ENCODE peak calls at places on chromosomes 7 and 10, in eight cellular contexts. A, V, E, Y, T, L, W and H are unnamed samples.

GRCh38 chr7:30649717-30650116 is 32.5 kb downstream of the CRHR2 start:
- DNase-seq in V (peak), L (no peak), Y (peak), W (no peak), E (no peak), T (no peak), A (peak), H (no peak)

GRCh38 chr10:788796-789748 is 99.6 kb upstream of the DIP2C start:
- DNase-seq in L (peak), T (peak), W (peak), V (peak), Y (peak), E (no peak), A (peak), H (peak)

GRCh38 chr10:64118736-64119135 is 597.5 kb downstream of the REEP3 start:
- DNase-seq in E (no peak), A (no peak), Y (no peak), T (no peak), V (no peak), W (no peak), L (no peak), H (no peak)

GRCh38 chr10:3963191-3963673 is 178.2 kb upstream of the KLF6 start:
- DNase-seq in E (no peak), W (no peak), Y (no peak), L (peak), T (no peak), V (no peak), A (no peak), H (no peak)

GRCh38 chr10:23448802-23449570 is 10.1 kb downstream of the OTUD1 start:
- DNase-seq in V (no peak), L (no peak), W (no peak), E (no peak), T (no peak), A (no peak), Y (no peak), H (no peak)

GRCh38 chr7:5692112-5692844 is 89.2 kb downstream of the RNF216 start:
- DNase-seq in Y (peak), A (peak), W (no peak), T (peak), V (peak), L (peak), E (peak), H (peak)

GRCh38 chr10:29600067-29600466 is 34.7 kb downstream of the SVIL start:
- DNase-seq in E (peak), V (peak), L (no peak), T (no peak), Y (no peak), A (no peak), W (no peak), H (no peak)

GRCh38 chr10:110679633-110680472 is 35.7 kb downstream of the RBM20 start:
- DNase-seq in L (no peak), Y (no peak), V (no peak), T (no peak), E (no peak), A (no peak), W (no peak), H (no peak)

GRCh38 chr7:34307540-34307939 is 350.5 kb upstream of the NPSR1 start:
- DNase-seq in L (no peak), W (no peak), E (no peak), Y (no peak), V (no peak), A (no peak), T (no peak), H (no peak)

GRCh38 chr10:73850863-73851461 is 23.4 kb downstream of the CAMK2G start:
- DNase-seq in A (no peak), T (peak), W (no peak), L (peak), E (no peak), Y (peak), V (peak), H (peak)

GRCh38 chr7:358352-358751 is 68.4 kb downstream of the FOXL3 start:
- DNase-seq in V (no peak), L (no peak), E (no peak), A (no peak), Y (no peak), T (no peak), W (no peak), H (no peak)

GRCh38 chr7:50333266-50333665 is 28.8 kb downstream of the IKZF1 start:
- DNase-seq in Y (no peak), A (no peak), L (no peak), W (no peak), V (no peak), E (no peak), T (no peak), H (no peak)

GRCh38 chr7:80218723-80219122 is 84.1 kb downstream of the GNAI1 start:
- DNase-seq in A (no peak), L (no peak), Y (no peak), W (no peak), E (peak), T (no peak), V (no peak), H (no peak)

GRCh38 chr10:114486938-114487814 is 82.9 kb upstream of the AFAP1L2 start:
- DNase-seq in Y (no peak), T (no peak), W (no peak), A (no peak), E (no peak), L (no peak), V (no peak), H (no peak)

GRCh38 chr7:6278749-6279310 is 6.4 kb upstream of the CYTH3 start:
- DNase-seq in V (peak), Y (peak), A (no peak), L (no peak), T (no peak), W (no peak), E (no peak), H (no peak)

GRCh38 chr10:24790599-24790998 is 66.9 kb upstream of the ARHGAP21 start:
- DNase-seq in Y (no peak), T (no peak), E (no peak), V (no peak), W (no peak), L (no peak), A (no peak), H (no peak)

GRCh38 chr7:2651336-2651735 is 19.6 kb downstream of the TTYH3 start:
- DNase-seq in W (no peak), E (no peak), L (no peak), Y (no peak), V (no peak), A (no peak), T (no peak), H (no peak)

GRCh38 chr10:81696609-81697388 is 178.2 kb upstream of the NRG3 start:
- DNase-seq in Y (no peak), L (no peak), T (no peak), E (no peak), W (no peak), V (no peak), A (no peak), H (peak)

GRCh38 chr7:108613147-108613948 is 43.7 kb downstream of the DNAJB9 start:
- DNase-seq in A (no peak), W (no peak), L (no peak), E (no peak), V (no peak), T (no peak), Y (no peak), H (no peak)

GRCh38 chr7:113283861-113284260 is 165.5 kb upstream of the SMIM30 start:
- DNase-seq in W (no peak), V (no peak), A (no peak), Y (no peak), L (no peak), T (no peak), E (no peak), H (no peak)

GRCh38 chr10:124745678-124746077 is 1.5 kb upstream of the FAM53B start:
- DNase-seq in A (no peak), Y (no peak), W (no peak), V (no peak), T (no peak), E (no peak), L (no peak), H (no peak)

GRCh38 chr7:105677803-105678583 is 96.7 kb upstream of the EFCAB10 start:
- DNase-seq in W (no peak), T (no peak), A (no peak), V (no peak), Y (no peak), L (peak), E (no peak), H (peak)

GRCh38 chr7:14321947-14322346 is 332.5 kb upstream of the ETV1 start:
- DNase-seq in W (peak), T (no peak), V (no peak), Y (no peak), E (no peak), A (peak), L (no peak), H (no peak)

GRCh38 chr10:103676851-103677417 is 178.4 kb downstream of the SH3PXD2A start:
- DNase-seq in E (no peak), V (peak), A (no peak), T (peak), Y (peak), L (no peak), W (no peak), H (no peak)

GRCh38 chr10:7817984-7818294 is 366 bp upstream of the TAF3 start:
- DNase-seq in L (no peak), W (no peak), T (no peak), A (no peak), E (no peak), Y (no peak), V (no peak), H (no peak)

GRCh38 chr7:45606050-45606449 is 31.9 kb downstream of the ADCY1 start:
- DNase-seq in V (peak), W (peak), E (no peak), L (no peak), Y (no peak), A (no peak), T (no peak), H (no peak)

GRCh38 chr10:100894033-100894432 is 18.7 kb upstream of the SLF2 start:
- DNase-seq in W (no peak), T (no peak), E (no peak), A (no peak), V (peak), L (peak), Y (no peak), H (no peak)

GRCh38 chr7:56046728-56047445 is 4.4 kb downstream of the PSPH start:
- DNase-seq in E (no peak), A (peak), T (no peak), V (no peak), Y (no peak), L (no peak), W (peak), H (peak)

GRCh38 chr10:88385601-88386203 is 197.4 kb downstream of the RNLS start:
- DNase-seq in E (peak), W (peak), A (peak), T (peak), Y (peak), V (peak), L (peak), H (peak)

GRCh38 chr10:105868935-105869334 is 1227.8 kb downstream of the SORCS3 start:
- DNase-seq in Y (no peak), V (no peak), E (no peak), A (no peak), W (no peak), L (no peak), T (no peak), H (no peak)

GRCh38 chr7:156993021-156993924 is 17.2 kb downstream of the MNX1 start:
- DNase-seq in V (peak), L (no peak), Y (no peak), T (peak), A (no peak), W (no peak), E (no peak), H (peak)

GRCh38 chr10:62080905-62081304 is 179.4 kb downstream of the ARID5B start:
- DNase-seq in T (no peak), L (no peak), E (no peak), V (no peak), Y (no peak), A (no peak), W (no peak), H (no peak)
- TF ChIP-seq POLR2A in T (no peak), L (no peak), E (no peak), V (no peak), Y (no peak), A (no peak), W (no peak), H (no peak)

GRCh38 chr10:33612551-33612950 is 278.1 kb upstream of the NRP1 start:
- DNase-seq in E (no peak), A (no peak), Y (no peak), V (no peak), T (no peak), L (no peak), W (no peak), H (no peak)
- TF ChIP-seq POLR2A in E (no peak), A (no peak), Y (no peak), V (no peak), T (no peak), L (no peak), W (no peak), H (no peak)

GRCh38 chr7:155207335-155208002 is 90.2 kb upstream of the INSIG1 start:
- DNase-seq in Y (no peak), L (no peak), V (no peak), T (no peak), W (no peak), A (no peak), E (no peak), H (no peak)
- TF ChIP-seq POLR2A in Y (no peak), L (no peak), V (no peak), T (no peak), W (no peak), A (no peak), E (no peak), H (no peak)

DNA sequence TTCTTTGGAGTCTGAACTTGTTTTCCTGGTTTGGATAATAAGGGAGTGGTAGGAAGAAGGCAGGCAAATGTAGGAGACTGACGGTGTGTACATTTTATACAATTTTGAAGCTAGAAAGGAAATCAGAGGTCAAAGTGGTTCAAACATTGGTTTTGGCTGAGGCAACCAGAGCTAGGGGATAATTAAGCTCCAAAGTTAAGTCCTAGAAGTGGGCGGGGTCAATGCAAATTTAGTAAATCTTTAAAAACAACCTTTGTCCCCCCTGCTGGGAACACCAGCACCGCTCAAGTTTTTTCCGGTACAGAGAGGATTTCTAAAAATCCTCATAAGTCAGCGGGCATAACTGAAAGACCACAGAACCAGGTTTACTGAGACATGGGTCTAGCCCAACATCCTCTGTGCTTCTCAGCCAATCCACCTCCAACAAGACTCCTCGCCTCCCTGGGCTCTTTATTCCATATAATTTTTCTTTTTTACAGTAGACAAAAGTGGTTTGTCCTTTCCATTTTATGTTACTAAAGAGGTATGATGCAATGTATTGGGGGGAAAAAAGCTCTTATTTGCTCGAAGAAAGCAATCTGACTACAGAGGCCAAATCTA is 1.7 kb downstream of the GLUD1 start:
- DNase-seq in W (peak), E (peak), Y (no peak), A (peak), V (peak), T (no peak), L (peak), H (peak)
- TF ChIP-seq POLR2A in W (peak), E (no peak), Y (no peak), A (no peak), V (no peak), T (no peak), L (peak), H (no peak)